ENCODE peak calls at places on chromosomes 4 and X, in ten cellular contexts. One of them, this sample, is unnamed.

GRCh38 chrX:76076124-76076523 is 96.7 kb upstream of the PBDC1 start:
- ATAC-seq in pancreas: no peak
- ATAC-seq in lung: no peak
- ATAC-seq in mucosa of descending colon: no peak
- ATAC-seq in HCT116: no peak
- ATAC-seq in gastroesophageal sphincter: no peak
- ATAC-seq in naive thymus-derived CD8-positive, alpha-beta T cell: no peak
- ATAC-seq in HepG2: no peak
- ATAC-seq in activated naive CD8-positive, alpha-beta T cell treated with anti-CD3 and anti-CD28 coated beads, Interleukin-2, amount 10 ng/mL, durations not matched to agents 7 days and 5 days: no peak
- ATAC-seq in stimulated activated naive CD8-positive, alpha-beta T cell treated with anti-CD3 and anti-CD28 coated beads, Interleukin-15, amount 100 ng/mL, for 72 hours: peak
- ATAC-seq in this sample: no peak

GRCh38 chr4:20252656-20253271 is 1.1 kb downstream of the SLIT2 start:
- ATAC-seq in pancreas: peak
- ATAC-seq in lung: peak
- ATAC-seq in mucosa of descending colon: peak
- ATAC-seq in HCT116: no peak
- ATAC-seq in gastroesophageal sphincter: peak
- ATAC-seq in naive thymus-derived CD8-positive, alpha-beta T cell: no peak
- ATAC-seq in HepG2: no peak
- ATAC-seq in activated naive CD8-positive, alpha-beta T cell treated with anti-CD3 and anti-CD28 coated beads, Interleukin-2, amount 10 ng/mL, durations not matched to agents 7 days and 5 days: no peak
- ATAC-seq in stimulated activated naive CD8-positive, alpha-beta T cell treated with anti-CD3 and anti-CD28 coated beads, Interleukin-15, amount 100 ng/mL, for 72 hours: no peak
- ATAC-seq in this sample: no peak

GRCh38 chr4:61604054-61604453 is 403.9 kb downstream of the ADGRL3 start:
- ATAC-seq in pancreas: no peak
- ATAC-seq in lung: no peak
- ATAC-seq in mucosa of descending colon: no peak
- ATAC-seq in HCT116: no peak
- ATAC-seq in gastroesophageal sphincter: no peak
- ATAC-seq in naive thymus-derived CD8-positive, alpha-beta T cell: no peak
- ATAC-seq in HepG2: no peak
- ATAC-seq in activated naive CD8-positive, alpha-beta T cell treated with anti-CD3 and anti-CD28 coated beads, Interleukin-2, amount 10 ng/mL, durations not matched to agents 7 days and 5 days: no peak
- ATAC-seq in stimulated activated naive CD8-positive, alpha-beta T cell treated with anti-CD3 and anti-CD28 coated beads, Interleukin-15, amount 100 ng/mL, for 72 hours: no peak
- ATAC-seq in this sample: no peak

GRCh38 chr4:101439926-101440325 is 92.6 kb upstream of the PPP3CA start:
- ATAC-seq in pancreas: no peak
- ATAC-seq in lung: no peak
- ATAC-seq in mucosa of descending colon: no peak
- ATAC-seq in HCT116: no peak
- ATAC-seq in gastroesophageal sphincter: no peak
- ATAC-seq in naive thymus-derived CD8-positive, alpha-beta T cell: no peak
- ATAC-seq in HepG2: no peak
- ATAC-seq in activated naive CD8-positive, alpha-beta T cell treated with anti-CD3 and anti-CD28 coated beads, Interleukin-2, amount 10 ng/mL, durations not matched to agents 7 days and 5 days: no peak
- ATAC-seq in stimulated activated naive CD8-positive, alpha-beta T cell treated with anti-CD3 and anti-CD28 coated beads, Interleukin-15, amount 100 ng/mL, for 72 hours: no peak
- ATAC-seq in this sample: no peak

GRCh38 chrX:48522291-48522690 is 683 bp downstream of the EBP start:
- ATAC-seq in pancreas: peak
- ATAC-seq in lung: no peak
- ATAC-seq in mucosa of descending colon: peak
- ATAC-seq in HCT116: no peak
- ATAC-seq in gastroesophageal sphincter: no peak
- ATAC-seq in naive thymus-derived CD8-positive, alpha-beta T cell: no peak
- ATAC-seq in HepG2: peak
- ATAC-seq in activated naive CD8-positive, alpha-beta T cell treated with anti-CD3 and anti-CD28 coated beads, Interleukin-2, amount 10 ng/mL, durations not matched to agents 7 days and 5 days: no peak
- ATAC-seq in stimulated activated naive CD8-positive, alpha-beta T cell treated with anti-CD3 and anti-CD28 coated beads, Interleukin-15, amount 100 ng/mL, for 72 hours: no peak
- ATAC-seq in this sample: no peak

GRCh38 chrX:13026877-13027652 is 17.4 kb downstream of the FAM9C start:
- ATAC-seq in pancreas: no peak
- ATAC-seq in lung: no peak
- ATAC-seq in mucosa of descending colon: no peak
- ATAC-seq in HCT116: no peak
- ATAC-seq in gastroesophageal sphincter: no peak
- ATAC-seq in naive thymus-derived CD8-positive, alpha-beta T cell: no peak
- ATAC-seq in HepG2: no peak
- ATAC-seq in activated naive CD8-positive, alpha-beta T cell treated with anti-CD3 and anti-CD28 coated beads, Interleukin-2, amount 10 ng/mL, durations not matched to agents 7 days and 5 days: no peak
- ATAC-seq in stimulated activated naive CD8-positive, alpha-beta T cell treated with anti-CD3 and anti-CD28 coated beads, Interleukin-15, amount 100 ng/mL, for 72 hours: peak
- ATAC-seq in this sample: peak

GRCh38 chr4:139584784-139585183 is 28.8 kb upstream of the SETD7 start:
- ATAC-seq in pancreas: no peak
- ATAC-seq in lung: no peak
- ATAC-seq in mucosa of descending colon: no peak
- ATAC-seq in HCT116: no peak
- ATAC-seq in gastroesophageal sphincter: no peak
- ATAC-seq in naive thymus-derived CD8-positive, alpha-beta T cell: no peak
- ATAC-seq in HepG2: no peak
- ATAC-seq in activated naive CD8-positive, alpha-beta T cell treated with anti-CD3 and anti-CD28 coated beads, Interleukin-2, amount 10 ng/mL, durations not matched to agents 7 days and 5 days: no peak
- ATAC-seq in stimulated activated naive CD8-positive, alpha-beta T cell treated with anti-CD3 and anti-CD28 coated beads, Interleukin-15, amount 100 ng/mL, for 72 hours: no peak
- ATAC-seq in this sample: no peak

GRCh38 chr4:90841676-90842075 is 714.5 kb downstream of the CCSER1 start:
- ATAC-seq in pancreas: no peak
- ATAC-seq in lung: no peak
- ATAC-seq in mucosa of descending colon: no peak
- ATAC-seq in HCT116: no peak
- ATAC-seq in gastroesophageal sphincter: no peak
- ATAC-seq in naive thymus-derived CD8-positive, alpha-beta T cell: no peak
- ATAC-seq in HepG2: no peak
- ATAC-seq in activated naive CD8-positive, alpha-beta T cell treated with anti-CD3 and anti-CD28 coated beads, Interleukin-2, amount 10 ng/mL, durations not matched to agents 7 days and 5 days: no peak
- ATAC-seq in stimulated activated naive CD8-positive, alpha-beta T cell treated with anti-CD3 and anti-CD28 coated beads, Interleukin-15, amount 100 ng/mL, for 72 hours: no peak
- ATAC-seq in this sample: no peak

GRCh38 chr4:1794809-1795303 is 1.8 kb downstream of the FGFR3 start:
- ATAC-seq in pancreas: no peak
- ATAC-seq in lung: no peak
- ATAC-seq in mucosa of descending colon: peak
- ATAC-seq in HCT116: peak
- ATAC-seq in gastroesophageal sphincter: no peak
- ATAC-seq in naive thymus-derived CD8-positive, alpha-beta T cell: no peak
- ATAC-seq in HepG2: no peak
- ATAC-seq in activated naive CD8-positive, alpha-beta T cell treated with anti-CD3 and anti-CD28 coated beads, Interleukin-2, amount 10 ng/mL, durations not matched to agents 7 days and 5 days: no peak
- ATAC-seq in stimulated activated naive CD8-positive, alpha-beta T cell treated with anti-CD3 and anti-CD28 coated beads, Interleukin-15, amount 100 ng/mL, for 72 hours: no peak
- ATAC-seq in this sample: no peak

GRCh38 chr4:173264245-173264959 is 69.8 kb downstream of the HMGB2 start:
- ATAC-seq in pancreas: peak
- ATAC-seq in lung: no peak
- ATAC-seq in mucosa of descending colon: peak
- ATAC-seq in HCT116: no peak
- ATAC-seq in gastroesophageal sphincter: peak
- ATAC-seq in naive thymus-derived CD8-positive, alpha-beta T cell: peak
- ATAC-seq in HepG2: no peak
- ATAC-seq in activated naive CD8-positive, alpha-beta T cell treated with anti-CD3 and anti-CD28 coated beads, Interleukin-2, amount 10 ng/mL, durations not matched to agents 7 days and 5 days: peak
- ATAC-seq in stimulated activated naive CD8-positive, alpha-beta T cell treated with anti-CD3 and anti-CD28 coated beads, Interleukin-15, amount 100 ng/mL, for 72 hours: peak
- ATAC-seq in this sample: peak

GRCh38 chrX:132227383-132228112 is 8.3 kb upstream of the RAP2C start:
- ATAC-seq in pancreas: no peak
- ATAC-seq in lung: no peak
- ATAC-seq in mucosa of descending colon: no peak
- ATAC-seq in HCT116: no peak
- ATAC-seq in gastroesophageal sphincter: peak
- ATAC-seq in naive thymus-derived CD8-positive, alpha-beta T cell: no peak
- ATAC-seq in HepG2: no peak
- ATAC-seq in activated naive CD8-positive, alpha-beta T cell treated with anti-CD3 and anti-CD28 coated beads, Interleukin-2, amount 10 ng/mL, durations not matched to agents 7 days and 5 days: no peak
- ATAC-seq in stimulated activated naive CD8-positive, alpha-beta T cell treated with anti-CD3 and anti-CD28 coated beads, Interleukin-15, amount 100 ng/mL, for 72 hours: no peak
- ATAC-seq in this sample: no peak

GRCh38 chrX:39425124-39425806 is 624.0 kb downstream of the MID1IP1 start:
- ATAC-seq in pancreas: no peak
- ATAC-seq in lung: no peak
- ATAC-seq in mucosa of descending colon: no peak
- ATAC-seq in HCT116: no peak
- ATAC-seq in gastroesophageal sphincter: no peak
- ATAC-seq in naive thymus-derived CD8-positive, alpha-beta T cell: no peak
- ATAC-seq in HepG2: no peak
- ATAC-seq in activated naive CD8-positive, alpha-beta T cell treated with anti-CD3 and anti-CD28 coated beads, Interleukin-2, amount 10 ng/mL, durations not matched to agents 7 days and 5 days: no peak
- ATAC-seq in stimulated activated naive CD8-positive, alpha-beta T cell treated with anti-CD3 and anti-CD28 coated beads, Interleukin-15, amount 100 ng/mL, for 72 hours: peak
- ATAC-seq in this sample: peak